ENCODE peak calls at places on chromosomes 13 and 19, in four cellular contexts. J is stomach, P is breast epithelium, L is tibial artery. Z is an unnamed sample. For H3K9me3, the result is how much of the 10 kb centered on the place peaks cover.

GRCh38 chr13:46720189-46720588 is 76.8 kb downstream of the ESD start:
- DNase-seq in L (no peak), J (no peak), P (no peak), Z (no peak)

GRCh38 chr13:55570371-55570770 is 1570.3 kb upstream of the PRR20A start:
- DNase-seq in L (no peak), J (no peak), P (no peak), Z (no peak)

GRCh38 chr13:113117956-113118327 is 4.7 kb upstream of the F10 start:
- DNase-seq in P (peak), J (peak), L (peak), Z (no peak)

GRCh38 chr13:23871616-23872220 is 17.5 kb downstream of the MIPEP start:
- DNase-seq in P (no peak), J (no peak), L (no peak), Z (peak)

GRCh38 chr13:111531505-111531904 is 211.1 kb downstream of the TEX29 start:
- DNase-seq in P (no peak), L (no peak), J (no peak), Z (no peak)

GRCh38 chr19:4965061-4965460 is 3.9 kb upstream of the KDM4B start:
- DNase-seq in J (no peak), L (no peak), P (no peak), Z (no peak)

GRCh38 chr13:44259045-44260042 is 114.3 kb upstream of the SERP2 start:
- DNase-seq in L (no peak), P (no peak), J (peak), Z (peak)

GRCh38 chr13:50589651-50590054 is 253.8 kb downstream of the DLEU7 start:
- DNase-seq in L (no peak), P (no peak), J (no peak), Z (no peak)

GRCh38 chr13:88541993-88542392 is 870.8 kb downstream of the SLITRK5 start:
- DNase-seq in J (no peak), P (no peak), L (no peak), Z (no peak)

GRCh38 chr19:41226874-41227390 is 7.9 kb downstream of the AXL start:
- DNase-seq in J (no peak), P (no peak), L (no peak), Z (no peak)

GRCh38 chr19:41228486-41228885 is 9.5 kb downstream of the AXL start:
- DNase-seq in P (no peak), L (no peak), J (no peak), Z (no peak)

GRCh38 chr19:41232686-41233085 is 13.7 kb downstream of the AXL start:
- DNase-seq in J (no peak), P (no peak), L (no peak), Z (no peak)

GRCh38 chr19:41233748-41234240 is 14.8 kb downstream of the AXL start:
- DNase-seq in P (no peak), J (no peak), L (peak), Z (no peak)

GRCh38 chr19:41230067-41230857 is 11.2 kb downstream of the AXL start:
- DNase-seq in J (no peak), P (no peak), L (no peak), Z (no peak)
- H3K27ac ChIP-seq in J (no peak), P (no peak), L (peak), Z (no peak)

DNA sequence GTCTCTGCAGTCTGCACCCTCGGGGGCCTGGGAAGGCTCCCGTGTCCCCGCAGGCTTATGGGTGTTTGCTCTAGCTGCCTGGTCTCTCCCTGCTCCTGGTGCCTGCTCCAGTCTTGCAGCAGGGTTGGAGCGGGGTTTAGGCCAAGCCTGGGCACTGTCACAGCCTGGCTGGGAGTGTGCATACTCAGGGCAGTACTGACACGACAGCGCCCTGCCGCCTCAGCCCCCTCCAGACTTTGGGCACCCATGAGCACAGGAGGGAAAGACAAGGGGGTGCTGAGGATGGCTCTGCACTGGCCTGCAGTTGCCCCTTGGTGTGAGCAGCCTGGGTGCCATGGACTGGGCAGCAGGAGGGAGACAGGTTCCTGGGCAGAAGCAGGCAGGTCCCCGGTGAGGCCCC is 35.7 kb downstream of the CEP89 start:
- DNase-seq in L (no peak), P (no peak), J (no peak), Z (no peak)
- H3K9me3 ChIP-seq in L (under half), P (under half), J (under half), Z (under half)

GRCh38 chr19:7202888-7203287 is 91.3 kb downstream of the INSR start:
- DNase-seq in P (no peak), L (no peak), J (no peak), Z (no peak)
- H3K27ac ChIP-seq in P (no peak), L (no peak), J (no peak), Z (no peak)

GRCh38 chr19:12265921-12266704 is 28.6 kb downstream of the ZNF44 start:
- DNase-seq in L (no peak), P (no peak), J (no peak), Z (no peak)
- H3K9me3 ChIP-seq in L (under half), P (half or more), J (half or more), Z (under half)

GRCh38 chr19:41969196-41969595 is 10.1 kb upstream of the RABAC1 start:
- DNase-seq in P (no peak), J (no peak), L (no peak), Z (no peak)

GRCh38 chr19:41968751-41969150 is 9.6 kb upstream of the RABAC1 start:
- DNase-seq in P (no peak), L (no peak), J (no peak), Z (no peak)

GRCh38 chr19:41965127-41965526 is 6.0 kb upstream of the RABAC1 start:
- DNase-seq in L (no peak), P (no peak), J (no peak), Z (no peak)

GRCh38 chr19:41969772-41970458 is 10.8 kb upstream of the RABAC1 start:
- DNase-seq in L (no peak), P (no peak), J (no peak), Z (no peak)

GRCh38 chr19:41967056-41967783 is 8.1 kb upstream of the RABAC1 start:
- DNase-seq in P (no peak), J (no peak), L (no peak), Z (no peak)
- H3K27ac ChIP-seq in P (no peak), J (no peak), L (no peak), Z (no peak)

GRCh38 chr19:51976852-51977251 is 9.8 kb downstream of the ZNF350 start:
- DNase-seq in L (no peak), P (no peak), J (no peak), Z (no peak)
- H3K9me3 ChIP-seq in L (under half), P (half or more), J (half or more), Z (half or more)

Z was measured in CD8-positive, alpha-beta memory T cell.